ENCODE peak calls at places on chromosome 19, in ten cellular contexts. V is A549; U is epithelial cell of esophagus; M is CD4-positive, alpha-beta T cell; H is endothelial cell; I is neural progenitor cell; O is fibroblast of mammary gland; X is fibroblast of the aortic adventitia; N is CD8-positive, alpha-beta T cell; L is cardiac fibroblast. W is an unnamed sample.

GRCh38 chr19:3868770-3869456 is at the start of gene ZFR2:
- DNase-seq in V (no peak), U (no peak), M (peak), H (peak), I (peak), O (no peak), X (no peak), N (no peak), L (no peak), W (no peak)

GRCh38 chr19:42125536-42125935 is 6.7 kb downstream of the POU2F2 start:
- DNase-seq in V (no peak), U (no peak), M (no peak), H (no peak), I (no peak), O (no peak), X (no peak), N (no peak), L (no peak), W (no peak)

GRCh38 chr19:42563352-42564210 is 31.1 kb downstream of the CEACAM8 start:
- DNase-seq in V (peak), U (peak), M (no peak), H (peak), I (peak), O (peak), X (peak), N (no peak), L (peak), W (peak)

GRCh38 chr19:11278670-11279069 is 16.3 kb upstream of the DOCK6 start:
- DNase-seq in V (no peak), U (no peak), M (no peak), H (no peak), I (no peak), O (no peak), X (peak), N (no peak), L (no peak), W (no peak)

GRCh38 chr19:13012690-13013608 is 17.7 kb downstream of the NFIX start:
- DNase-seq in V (no peak), U (no peak), M (no peak), H (no peak), I (peak), O (peak), X (peak), N (peak), L (peak), W (peak)

GRCh38 chr19:33561261-33561660 is 39.7 kb upstream of the PEPD start:
- DNase-seq in V (no peak), U (no peak), M (no peak), H (no peak), I (no peak), O (no peak), X (no peak), N (no peak), L (no peak), W (no peak)

GRCh38 chr19:8251025-8251472 is 41.9 kb downstream of the CERS4 start:
- DNase-seq in V (no peak), U (no peak), M (no peak), H (no peak), I (no peak), O (peak), X (peak), N (no peak), L (no peak), W (peak)

GRCh38 chr19:42295342-42295741 is 6.6 kb upstream of the PRR19 start:
- DNase-seq in V (no peak), U (no peak), M (no peak), H (no peak), I (no peak), O (no peak), X (no peak), N (no peak), L (no peak), W (no peak)

GRCh38 chr19:50932690-50933083 is 20.2 kb downstream of the KLK5 start:
- DNase-seq in V (no peak), U (no peak), M (no peak), H (no peak), I (no peak), O (no peak), X (no peak), N (no peak), L (no peak), W (no peak)

GRCh38 chr19:5947435-5947834 is 30.5 kb downstream of the RANBP3 start:
- DNase-seq in V (no peak), U (no peak), M (no peak), H (no peak), I (no peak), O (peak), X (no peak), N (no peak), L (peak), W (peak)

GRCh38 chr19:38055655-38056521 is 148.9 kb downstream of the SIPA1L3 start:
- DNase-seq in V (no peak), U (no peak), M (no peak), H (no peak), I (peak), O (no peak), X (no peak), N (no peak), L (no peak), W (no peak)
- TF ChIP-seq CTCF in V (no peak), U (no peak), M (no peak), H (no peak), I (no peak), O (no peak), X (no peak), N (no peak), L (no peak), W (no peak)

GRCh38 chr19:10116085-10116865 is 3.4 kb downstream of the EIF3G start:
- DNase-seq in V (no peak), U (no peak), M (no peak), H (no peak), I (no peak), O (no peak), X (no peak), N (no peak), L (no peak), W (no peak)
- TF ChIP-seq CTCF in V (no peak), U (no peak), M (no peak), H (no peak), I (no peak), O (no peak), X (no peak), N (no peak), L (no peak), W (no peak)

DNA sequence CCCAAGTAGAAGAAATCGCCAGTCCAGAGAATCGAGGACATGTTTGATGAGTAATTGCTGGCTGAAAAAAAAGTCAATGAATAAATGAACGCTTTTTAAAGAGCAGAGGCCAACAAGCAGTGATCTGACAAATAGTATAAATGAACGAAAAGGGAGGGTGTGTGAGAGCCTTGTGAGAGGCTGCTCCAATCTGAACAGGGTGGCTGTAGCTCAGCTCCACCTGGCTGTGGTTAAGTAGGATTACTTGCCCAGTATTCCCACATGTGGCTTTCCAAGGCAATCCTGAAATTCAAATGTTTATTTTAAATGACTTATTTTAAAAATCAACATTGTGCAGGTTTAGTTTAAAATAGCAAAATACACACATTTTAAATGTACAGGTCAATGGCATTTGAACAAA is 117.0 kb downstream of the TSHZ3 start:
- DNase-seq in V (no peak), U (peak), M (no peak), H (no peak), I (peak), O (peak), X (peak), N (no peak), L (peak), W (peak)
- TF ChIP-seq CTCF in V (no peak), U (peak), M (no peak), H (no peak), I (peak), O (peak), X (peak), N (no peak), L (no peak), W (no peak)

DNA sequence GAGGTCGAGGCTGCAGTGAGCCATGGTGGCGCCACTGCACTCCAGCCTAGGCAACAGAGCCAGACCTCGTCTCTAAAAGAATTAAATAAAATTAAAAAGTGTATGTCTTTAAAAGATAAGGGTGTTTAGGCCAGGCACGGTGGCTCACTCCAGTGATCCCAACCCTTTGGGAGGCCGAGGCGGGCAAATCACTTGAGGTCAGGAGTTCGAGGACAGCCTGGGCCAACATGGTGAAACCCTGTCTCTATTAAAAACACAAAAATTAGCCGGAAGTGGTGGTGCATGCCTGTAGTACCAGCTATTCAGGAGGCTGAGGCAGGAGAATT is 7.5 kb upstream of the SDHAF1 start:
- DNase-seq in V (no peak), U (no peak), M (no peak), H (no peak), I (no peak), O (no peak), X (no peak), N (no peak), L (no peak), W (no peak)
- TF ChIP-seq CTCF in V (no peak), U (no peak), M (no peak), H (no peak), I (no peak), O (no peak), X (no peak), N (no peak), L (no peak), W (no peak)

W was measured in AG10803.